ENCODE peak calls at places on chromosome 12, in four cellular contexts. V is NCI-H1092 treated with DMSO at 0.1 percent for 48 hours, K is activated T-cell treated with anti-CD3 and anti-CD28 coated beads for 1 hour, U is OCI-LY7. D is an unnamed sample.

GRCh38 chr12:26746315-26746714 is 86.7 kb downstream of the ITPR2 start:
- DNase-seq in V (no peak), K (no peak), U (no peak), D (peak)

GRCh38 chr12:9039397-9039977 is 50.1 kb downstream of the KLRG1 start:
- DNase-seq in V (peak), K (no peak), U (peak), D (peak)

GRCh38 chr12:46240436-46240835 is 28.4 kb downstream of the SLC38A1 start:
- DNase-seq in V (no peak), U (no peak), K (no peak), D (no peak)

GRCh38 chr12:48414046-48414445 is 58.3 kb upstream of the ANP32D start:
- DNase-seq in U (no peak), K (no peak), V (no peak), D (no peak)

GRCh38 chr12:92538970-92539749 is 163.6 kb upstream of the PLEKHG7 start:
- DNase-seq in V (no peak), U (peak), K (no peak), D (peak)

GRCh38 chr12:63922446-63922845 is 77.9 kb downstream of the SRGAP1 start:
- DNase-seq in V (no peak), U (no peak), K (no peak), D (no peak)

GRCh38 chr12:65756956-65757511 is 67.2 kb upstream of the HMGA2 start:
- DNase-seq in U (no peak), V (no peak), K (no peak), D (no peak)

GRCh38 chr12:87405918-87406317 is 623.3 kb downstream of the C12orf50 start:
- DNase-seq in U (no peak), K (no peak), V (no peak), D (no peak)

GRCh38 chr12:107317751-107318553 is 224.6 kb upstream of the CRY1 start:
- DNase-seq in V (peak), U (no peak), K (peak), D (peak)

GRCh38 chr12:578743-579449 is 84.3 kb downstream of the NINJ2 start:
- DNase-seq in V (peak), K (no peak), U (no peak), D (no peak)

GRCh38 chr12:127660961-127661360 is 606.0 kb upstream of the TMEM132C start:
- DNase-seq in V (no peak), U (no peak), K (no peak), D (no peak)

GRCh38 chr12:11648514-11649412 is 711 bp upstream of the ETV6 start:
- DNase-seq in U (peak), V (peak), K (peak), D (peak)

GRCh38 chr12:23049180-23049579 is 424.2 kb downstream of the ETNK1 start:
- DNase-seq in V (no peak), U (peak), K (no peak), D (peak)

GRCh38 chr12:90335561-90335960 is 619.4 kb downstream of the CCER1 start:
- DNase-seq in U (no peak), V (no peak), K (no peak), D (no peak)

GRCh38 chr12:88362439-88362838 is 217.8 kb downstream of the KITLG start:
- DNase-seq in K (no peak), U (no peak), V (no peak), D (no peak)

GRCh38 chr12:110858848-110859247 is 12.1 kb downstream of the CCDC63 start:
- DNase-seq in V (no peak), U (no peak), K (no peak), D (peak)

D was measured in A172.